ENCODE peak calls at places on chromosomes 1 and 21, in five cellular contexts. A, C, T, E and V are unnamed samples.

GRCh38 chr21:33211732-33212131 is 18.0 kb upstream of the IFNAR2 start:
- DNase-seq in A (no peak), C (no peak), T (no peak), E (no peak), V (no peak)

GRCh38 chr1:200035956-200036615 is 8.6 kb downstream of the NR5A2 start:
- DNase-seq in A (no peak), C (no peak), T (no peak), E (no peak), V (no peak)

GRCh38 chr1:2427051-2427450 is 14.7 kb upstream of the PEX10 start:
- DNase-seq in A (no peak), C (no peak), T (no peak), E (no peak), V (no peak)

GRCh38 chr21:44710756-44711326 is 531 bp downstream of the TSPEAR start:
- DNase-seq in A (no peak), C (no peak), T (no peak), E (no peak), V (no peak)

GRCh38 chr1:245877976-245878375 is 629.1 kb downstream of the SMYD3 start:
- DNase-seq in A (no peak), C (no peak), T (no peak), E (no peak), V (no peak)

GRCh38 chr1:2330511-2331199 is 60.7 kb downstream of the MORN1 start:
- DNase-seq in A (peak; percentile 56), C (peak; percentile 70), T (peak; percentile 58), E (no peak), V (peak; percentile 82)

GRCh38 chr1:157154940-157155514 is 16.8 kb upstream of the ETV3 start:
- DNase-seq in A (no peak), C (peak; percentile 66), T (peak; percentile 86), E (peak; percentile 84), V (peak; percentile 4)

GRCh38 chr1:159828916-159829634 is 2.4 kb downstream of the SLAMF8 start:
- DNase-seq in A (no peak), C (peak; percentile 75), T (peak; percentile 60), E (peak; percentile 60), V (no peak)

GRCh38 chr1:41626146-41626545 is 141.7 kb upstream of the EDN2 start:
- DNase-seq in A (no peak), C (no peak), T (peak; percentile 56), E (no peak), V (no peak)

GRCh38 chr1:10693497-10694273 is 102.8 kb downstream of the CASZ1 start:
- DNase-seq in A (no peak), C (no peak), T (peak; percentile 55), E (no peak), V (no peak)

GRCh38 chr1:20410555-20410954 is 75.5 kb downstream of the CAMK2N1 start:
- DNase-seq in A (no peak), C (no peak), T (no peak), E (no peak), V (no peak)

GRCh38 chr1:2587071-2587859 is 688 bp downstream of the PRXL2B start:
- DNase-seq in A (no peak), C (peak; percentile 36), T (peak; percentile 38), E (no peak), V (peak; percentile 15)

GRCh38 chr1:1137256-1138045 is 21.6 kb upstream of the C1orf159 start:
- DNase-seq in A (no peak), C (no peak), T (no peak), E (no peak), V (no peak)

GRCh38 chr1:32716312-32717126 is 13.9 kb upstream of the SYNC start:
- DNase-seq in A (no peak), C (peak; percentile 70), T (peak; percentile 99), E (peak; percentile 46), V (no peak)

GRCh38 chr21:46667191-46667734 is 31.8 kb downstream of the PRMT2 start:
- DNase-seq in A (no peak), C (no peak), T (no peak), E (peak; percentile 32), V (peak; percentile 36)

GRCh38 chr1:211182746-211183145 is 48.8 kb upstream of the KCNH1 start:
- DNase-seq in A (no peak), C (no peak), T (no peak), E (no peak), V (no peak)

GRCh38 chr1:7783178-7783711 is 846 bp upstream of the PER3 start:
- DNase-seq in A (no peak), C (peak; percentile 85), T (peak; percentile 72), E (peak; percentile 72), V (peak; percentile 20)

GRCh38 chr1:222867316-222867715 is 52.5 kb downstream of the DISP1 start:
- DNase-seq in A (no peak), C (no peak), T (no peak), E (no peak), V (no peak)

GRCh38 chr1:205108464-205108863 is 13.3 kb downstream of the RBBP5 start:
- DNase-seq in A (no peak), C (no peak), T (no peak), E (no peak), V (no peak)

GRCh38 chr1:79151006-79151796 is 144.7 kb upstream of the ADGRL4 start:
- DNase-seq in A (no peak), C (no peak), T (no peak), E (no peak), V (peak; percentile 9)

GRCh38 chr21:31299291-31300147 is 44.5 kb downstream of the TIAM1 start:
- DNase-seq in A (no peak), C (no peak), T (no peak), E (no peak), V (no peak)

GRCh38 chr1:65174585-65174984 is 26.6 kb downstream of the AK4 start:
- DNase-seq in A (peak; percentile 90), C (peak; percentile 81), T (peak; percentile 70), E (no peak), V (peak; percentile 97)

GRCh38 chr1:1732381-1732780 is 8.2 kb upstream of the CDK11A start:
- DNase-seq in A (no peak), C (peak; percentile 3), T (no peak), E (no peak), V (no peak)

GRCh38 chr1:5998051-5998905 is 6.1 kb upstream of the NPHP4 start:
- DNase-seq in A (no peak), C (peak; percentile 18), T (no peak), E (no peak), V (no peak)

GRCh38 chr1:156602557-156602993 is 1.3 kb upstream of the GPATCH4 start:
- DNase-seq in A (no peak), C (no peak), T (no peak), E (no peak), V (no peak)

GRCh38 chr1:68162761-68163160 is 69.6 kb downstream of the WLS start:
- DNase-seq in A (no peak), C (no peak), T (no peak), E (no peak), V (no peak)
- TF ChIP-seq CTCF in A (peak; percentile 30), C (no peak), T (no peak), E (peak; percentile 25), V (peak; percentile 15)

GRCh38 chr1:17463991-17464390 is 24.5 kb upstream of the RCC2 start:
- DNase-seq in A (no peak), C (no peak), T (no peak), E (no peak), V (no peak)
- TF ChIP-seq CTCF in A (no peak), C (no peak), T (no peak), E (no peak), V (no peak)

GRCh38 chr1:29119365-29119929 is 4.3 kb downstream of the TMEM200B start:
- DNase-seq in A (no peak), C (no peak), T (no peak), E (no peak), V (no peak)

GRCh38 chr1:29120367-29120766 is 3.3 kb downstream of the TMEM200B start:
- DNase-seq in A (no peak), C (no peak), T (no peak), E (no peak), V (no peak)

GRCh38 chr1:29121516-29121937 is 2.2 kb downstream of the TMEM200B start:
- DNase-seq in A (no peak), C (peak; percentile 32), T (no peak), E (peak; percentile 33), V (peak; percentile 6)

GRCh38 chr1:29121951-29122661 is 1.6 kb downstream of the TMEM200B start:
- DNase-seq in A (no peak), C (peak; percentile 46), T (no peak), E (no peak), V (peak; percentile 64)

DNA sequence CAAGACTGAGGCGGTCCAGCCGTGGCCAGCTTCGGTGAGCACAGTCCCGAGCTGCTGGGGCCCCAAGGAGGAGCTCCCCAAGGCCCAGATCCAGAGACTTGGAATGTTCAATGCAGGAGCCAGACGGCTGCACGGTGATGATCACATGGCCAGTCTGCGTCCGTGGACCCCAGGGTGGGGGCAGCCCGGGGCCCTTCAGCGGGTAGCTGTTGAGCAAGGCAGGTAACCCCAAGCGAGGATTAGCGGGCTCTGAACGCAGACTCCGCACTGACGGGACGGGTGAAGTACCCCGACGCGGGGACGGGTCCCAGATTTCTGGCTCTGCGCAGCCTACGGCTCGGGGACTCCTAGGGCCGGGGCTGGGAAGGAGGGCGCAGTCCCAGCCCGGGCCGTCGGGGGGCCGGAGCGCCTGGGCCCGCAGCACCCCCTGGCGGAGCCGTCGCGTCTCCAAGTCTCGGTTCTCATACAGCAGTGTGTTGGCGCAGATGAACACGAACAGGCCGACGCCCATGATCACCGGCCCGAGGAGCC is 2.7 kb downstream of the TMEM200B start:
- DNase-seq in A (no peak), C (peak; percentile 38), T (peak; percentile 32), E (peak; percentile 65), V (peak; percentile 38)
- TF ChIP-seq CTCF in A (peak; percentile 61), C (peak; percentile 56), T (no peak), E (peak; percentile 52), V (peak; percentile 50)

DNA sequence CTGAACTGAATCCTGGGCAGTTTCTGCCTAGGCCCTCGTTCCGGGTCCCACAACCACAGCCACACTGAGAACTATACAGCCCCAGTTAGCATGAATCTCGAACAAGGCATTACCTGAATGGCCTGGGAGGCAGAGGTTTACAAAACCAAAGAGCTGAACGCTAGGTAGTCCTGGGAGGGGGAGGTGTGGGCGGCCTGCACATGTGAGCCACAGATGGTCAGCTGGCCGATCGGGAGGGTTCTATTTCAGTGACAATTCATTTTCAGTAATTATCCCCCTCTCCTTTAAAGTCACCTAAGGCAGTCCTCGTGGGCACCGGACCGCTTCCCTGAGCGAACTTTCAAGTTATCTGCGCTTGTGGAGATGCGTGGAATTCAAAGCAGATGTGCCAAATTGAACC is 111.9 kb downstream of the GLIS1 start:
- DNase-seq in A (no peak), C (no peak), T (no peak), E (no peak), V (no peak)
- TF ChIP-seq CTCF in A (no peak), C (no peak), T (no peak), E (no peak), V (no peak)